ENCODE peak calls at places on chromosomes 2 and 18, in four cellular contexts. D is K562, G is HepG2, W is GM12891. E is an unnamed sample.

GRCh38 chr2:1887106-1887505 is 142.8 kb upstream of the PXDN start:
- DNase-seq in G (no peak), W (no peak), D (no peak), E (no peak)

GRCh38 chr2:74001781-74002514 is 17.2 kb downstream of the TET3 start:
- DNase-seq in G (no peak), D (no peak), W (no peak), E (no peak)

GRCh38 chr2:240919786-240920782 is 13.9 kb downstream of the CROCC2 start:
- DNase-seq in G (no peak), D (no peak), W (no peak), E (peak)

GRCh38 chr2:136863874-136864273 is 98.5 kb downstream of the THSD7B start:
- DNase-seq in G (no peak), W (no peak), D (no peak), E (no peak)

GRCh38 chr2:37323770-37324535 is 680 bp downstream of the PRKD3 start:
- DNase-seq in D (no peak), G (peak), W (peak), E (no peak)

GRCh38 chr2:181384923-181385322 is 72.3 kb upstream of the ITGA4 start:
- DNase-seq in D (no peak), G (no peak), W (no peak), E (no peak)

GRCh38 chr2:44549099-44549471 is 187.3 kb downstream of the CAMKMT start:
- DNase-seq in W (no peak), G (no peak), D (no peak), E (no peak)

GRCh38 chr2:3605013-3605961 is 10.4 kb downstream of the COLEC11 start:
- DNase-seq in G (peak), W (no peak), D (peak), E (no peak)

GRCh38 chr2:118221952-118222594 is 133.8 kb downstream of the INSIG2 start:
- DNase-seq in G (peak), D (peak), W (no peak), E (no peak)

GRCh38 chr2:17479875-17480274 is 38.4 kb downstream of the RAD51AP2 start:
- DNase-seq in D (no peak), G (peak), W (no peak), E (no peak)

GRCh38 chr18:12946549-12947354 is 1.1 kb upstream of the SEH1L start:
- DNase-seq in W (peak), D (peak), G (peak), E (no peak)

GRCh38 chr2:11807156-11808015 is 61.0 kb downstream of the LPIN1 start:
- DNase-seq in G (no peak), W (no peak), D (no peak), E (no peak)

GRCh38 chr2:204202253-204202652 is 265.7 kb downstream of the ICOS start:
- DNase-seq in D (no peak), G (no peak), W (no peak), E (no peak)

GRCh38 chr18:36762074-36762473 is 66.7 kb downstream of the TPGS2 start:
- DNase-seq in D (no peak), G (no peak), W (no peak), E (no peak)

GRCh38 chr2:129880971-129881370 is 98.5 kb upstream of the RAB6C start:
- DNase-seq in D (no peak), W (no peak), G (no peak), E (no peak)

GRCh38 chr2:167783266-167784070 is 463.9 kb downstream of the STK39 start:
- DNase-seq in G (no peak), W (no peak), D (no peak), E (no peak)

GRCh38 chr2:65381607-65382032 is 50.8 kb downstream of the SPRED2 start:
- DNase-seq in D (no peak), G (no peak), W (no peak), E (no peak)

GRCh38 chr2:53131416-53131815 is 636.2 kb upstream of the CHAC2 start:
- DNase-seq in D (no peak), G (no peak), W (no peak), E (no peak)

GRCh38 chr2:151907933-151908882 is 80.0 kb upstream of the ARL5A start:
- DNase-seq in W (no peak), G (no peak), D (no peak), E (no peak)

GRCh38 chr2:214389334-214389733 is 21.5 kb upstream of the VWC2L start:
- DNase-seq in G (no peak), D (no peak), W (no peak), E (no peak)

GRCh38 chr2:232464534-232464865 is 8.5 kb downstream of the ALPI start:
- DNase-seq in D (no peak), G (no peak), W (no peak), E (no peak)

GRCh38 chr2:145431181-145431951 is 911.4 kb upstream of the ZEB2 start:
- DNase-seq in W (no peak), G (peak), D (no peak), E (no peak)

GRCh38 chr18:13649397-13650252 is 76.7 kb downstream of the FAM210A start:
- DNase-seq in W (no peak), D (no peak), G (peak), E (no peak)

GRCh38 chr2:177673602-177674595 is 281.3 kb downstream of the AGPS start:
- DNase-seq in G (peak), D (no peak), W (no peak), E (no peak)

GRCh38 chr2:238459081-238459629 is 32.4 kb downstream of the ASB1 start:
- DNase-seq in W (no peak), G (no peak), D (no peak), E (no peak)

GRCh38 chr18:28432350-28432749 is 255.4 kb upstream of the CDH2 start:
- DNase-seq in D (no peak), W (no peak), G (no peak), E (no peak)

GRCh38 chr2:42072349-42073118 is 24.7 kb downstream of the PKDCC start:
- DNase-seq in G (peak), D (no peak), W (no peak), E (no peak)

GRCh38 chr2:234164499-234165409 is 114.3 kb downstream of the SPP2 start:
- DNase-seq in D (no peak), W (no peak), G (no peak), E (no peak)

GRCh38 chr2:96533292-96534073 is 3.1 kb upstream of the ARID5A start:
- DNase-seq in D (no peak), W (no peak), G (no peak), E (no peak)

GRCh38 chr18:13712400-13713131 is 13.8 kb downstream of the FAM210A start:
- DNase-seq in W (no peak), D (no peak), G (no peak), E (no peak)

GRCh38 chr2:102048465-102048864 is 56.7 kb downstream of the IL1R2 start:
- DNase-seq in D (no peak), G (no peak), W (no peak), E (no peak)

GRCh38 chr2:77149565-77149964 is 372.6 kb downstream of the LRRTM4 start:
- DNase-seq in W (no peak), D (no peak), G (no peak), E (no peak)

GRCh38 chr2:101124684-101125366 is 26.4 kb downstream of the TBC1D8 start:
- DNase-seq in W (no peak), G (peak), D (no peak), E (no peak)

GRCh38 chr2:45361666-45362065 is 249.4 kb downstream of the SRBD1 start:
- DNase-seq in G (no peak), D (no peak), W (no peak), E (no peak)

GRCh38 chr2:196295005-196295404 is 123.6 kb upstream of the STK17B start:
- DNase-seq in W (no peak), D (no peak), G (no peak), E (no peak)
- TF ChIP-seq TAF1 in W (no peak), D (no peak), G (no peak), E (no peak)

GRCh38 chr18:48920408-48921038 is 30.2 kb downstream of the SMAD7 start:
- DNase-seq in G (no peak), D (no peak), W (no peak), E (no peak)

GRCh38 chr18:48919547-48919946 is 31.2 kb downstream of the SMAD7 start:
- DNase-seq in D (no peak), G (no peak), W (no peak), E (no peak)

GRCh38 chr18:48918156-48918555 is 32.6 kb downstream of the SMAD7 start:
- DNase-seq in G (no peak), W (no peak), D (no peak), E (no peak)

GRCh38 chr18:48917579-48918101 is 33.1 kb downstream of the SMAD7 start:
- DNase-seq in W (no peak), G (no peak), D (peak), E (no peak)

DNA sequence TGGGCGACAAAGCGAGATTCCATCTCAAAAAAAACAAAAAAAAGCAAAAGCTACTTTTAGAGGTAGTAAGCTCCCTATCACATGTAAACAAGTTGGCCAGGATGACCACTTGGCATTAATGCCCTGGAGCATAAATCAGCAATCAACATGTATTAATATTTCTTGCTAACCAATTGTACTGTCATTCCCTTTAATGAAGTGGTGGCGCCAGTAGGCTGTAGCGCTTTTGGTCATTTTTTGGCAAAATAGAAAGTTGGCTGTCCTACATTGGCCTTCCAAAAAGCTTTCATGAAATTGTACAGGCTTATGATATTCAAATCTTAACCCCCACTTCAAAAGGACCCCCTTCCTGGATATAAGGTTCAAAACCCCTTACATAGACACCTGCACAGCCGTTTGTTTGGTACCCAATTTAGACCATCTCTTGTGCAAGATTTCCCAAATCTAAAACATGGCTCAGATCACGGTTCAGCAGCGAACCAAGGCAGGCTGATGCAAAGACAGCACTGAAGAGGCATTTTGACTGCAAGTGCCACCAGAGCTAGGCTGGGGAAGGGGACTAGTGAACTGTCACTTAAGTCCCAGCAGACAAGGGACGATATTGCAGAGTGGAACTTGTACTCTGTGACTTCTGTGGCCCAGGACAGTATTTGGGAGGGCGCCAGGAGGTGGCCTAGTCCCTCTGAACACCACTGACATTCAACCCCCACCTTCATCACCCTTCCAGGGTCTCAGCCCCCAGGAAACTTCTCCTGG is 31.9 kb downstream of the SMAD7 start:
- DNase-seq in W (no peak), D (no peak), G (no peak), E (no peak)
- TF ChIP-seq POLR2AphosphoS5 in W (no peak), D (no peak), G (no peak), E (peak)

GRCh38 chr2:174635015-174635593 is 37.5 kb upstream of the WIPF1 start:
- DNase-seq in W (no peak), G (no peak), D (no peak), E (no peak)

GRCh38 chr2:174633621-174633927 is 36.0 kb upstream of the WIPF1 start:
- DNase-seq in W (no peak), D (no peak), G (no peak), E (no peak)

GRCh38 chr2:174635747-174636399 is 38.3 kb upstream of the WIPF1 start:
- DNase-seq in W (no peak), G (no peak), D (no peak), E (no peak)

GRCh38 chr2:174632847-174633620 is 35.4 kb upstream of the WIPF1 start:
- DNase-seq in G (no peak), W (no peak), D (no peak), E (no peak)

DNA sequence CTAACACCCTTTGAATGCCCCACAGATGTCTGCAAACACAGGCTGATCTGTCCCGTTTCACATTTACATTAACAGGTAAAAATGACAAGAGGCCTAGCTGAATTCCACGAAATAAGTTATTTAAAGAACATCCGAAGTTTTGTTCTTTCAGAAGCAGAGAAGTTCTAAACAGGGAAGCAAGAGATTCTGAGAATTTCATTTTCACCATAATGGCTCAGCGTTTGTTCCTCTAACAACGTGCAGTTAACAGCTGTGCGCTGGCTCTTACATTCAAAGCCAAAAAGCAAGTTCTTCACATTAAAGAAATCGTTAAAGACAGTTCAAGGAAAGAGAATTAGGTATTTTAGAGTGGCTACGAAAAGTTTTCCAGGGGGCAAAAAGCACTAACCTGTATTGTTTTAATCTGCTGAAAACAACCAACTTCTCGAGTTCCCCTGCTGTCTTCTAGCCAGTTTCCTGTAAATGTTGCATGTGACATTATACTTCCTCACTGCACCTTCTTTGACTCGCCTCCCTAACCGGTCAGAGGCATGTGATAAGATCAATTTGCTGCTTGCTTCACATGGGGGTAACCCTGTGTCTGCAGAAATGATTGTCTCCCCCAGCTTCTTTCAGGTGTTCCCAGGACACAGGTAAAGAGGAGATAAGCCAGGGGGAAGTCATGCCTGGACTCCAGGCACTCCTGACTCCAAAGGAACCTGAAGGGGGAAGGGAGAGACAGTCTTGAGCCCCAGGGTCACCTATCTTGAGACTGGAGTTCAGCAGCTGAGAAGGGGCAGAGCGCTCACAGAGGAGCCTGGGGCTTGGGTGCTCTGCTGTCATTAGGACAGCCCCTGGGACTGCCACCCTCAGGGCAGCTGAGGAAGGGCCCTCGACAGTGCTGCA is 36.8 kb upstream of the WIPF1 start:
- DNase-seq in W (no peak), D (peak), G (no peak), E (peak)
- TF ChIP-seq POLR2A in W (peak), D (no peak), G (no peak), E (peak)

GRCh38 chr2:121475811-121476571 is 54.7 kb upstream of the RNU4ATAC start:
- DNase-seq in D (no peak), W (no peak), G (peak), E (no peak)

GRCh38 chr2:121480826-121481225 is 49.9 kb upstream of the RNU4ATAC start:
- DNase-seq in G (no peak), D (no peak), W (no peak), E (no peak)

GRCh38 chr2:121476714-121477113 is 54.0 kb upstream of the RNU4ATAC start:
- DNase-seq in G (no peak), D (no peak), W (no peak), E (no peak)

GRCh38 chr2:121479882-121480522 is 50.7 kb upstream of the RNU4ATAC start:
- DNase-seq in D (no peak), W (no peak), G (no peak), E (no peak)

DNA sequence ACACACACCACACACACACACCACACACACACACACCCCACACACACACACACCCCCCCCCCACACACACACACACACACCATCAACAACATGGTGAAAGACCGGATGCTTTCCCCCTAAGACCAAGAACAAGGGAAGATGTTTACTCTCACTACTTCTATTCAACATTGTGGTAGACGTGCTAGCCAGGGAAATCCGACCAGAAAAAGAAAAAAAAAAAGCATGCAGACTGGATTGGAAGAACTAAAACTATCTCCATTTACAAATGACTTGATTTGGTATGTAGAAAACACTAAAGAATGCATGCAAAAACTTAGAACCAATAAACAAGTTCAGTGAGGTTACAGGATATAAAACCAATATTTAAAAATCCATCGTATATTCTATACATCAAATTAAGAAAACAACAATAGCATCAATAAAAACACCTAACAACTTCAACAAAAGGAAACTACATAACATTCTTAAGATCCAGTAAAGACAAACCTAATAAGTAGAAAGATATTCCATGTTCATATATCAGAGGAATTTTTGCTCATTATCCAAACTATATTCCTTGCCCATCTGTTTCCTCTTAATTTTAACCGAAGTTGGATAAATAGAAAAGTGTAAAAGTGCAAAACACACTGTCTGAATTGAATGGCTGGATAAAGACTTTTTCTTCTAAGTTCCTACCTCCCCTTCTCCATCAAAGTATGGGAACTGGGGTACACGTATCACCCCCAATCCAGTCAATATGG is 51.5 kb upstream of the RNU4ATAC start:
- DNase-seq in W (no peak), G (no peak), D (no peak), E (no peak)
- TF ChIP-seq TAF1 in W (no peak), G (no peak), D (no peak), E (no peak)

GRCh38 chr2:201218780-201219179 is 35.8 kb downstream of the CASP10 start:
- DNase-seq in W (no peak), D (no peak), G (no peak), E (no peak)

GRCh38 chr2:201215963-201216362 is 33.0 kb downstream of the CASP10 start:
- DNase-seq in G (no peak), D (no peak), W (no peak), E (no peak)

GRCh38 chr2:201220102-201220570 is 37.2 kb downstream of the CASP10 start:
- DNase-seq in D (peak), G (no peak), W (no peak), E (no peak)

GRCh38 chr2:201216918-201217317 is 34.0 kb downstream of the CASP10 start:
- DNase-seq in D (no peak), G (no peak), W (no peak), E (no peak)

GRCh38 chr2:201219328-201220096 is 36.6 kb downstream of the CASP10 start:
- DNase-seq in W (no peak), D (no peak), G (no peak), E (no peak)
- TF ChIP-seq POLR2AphosphoS5 in W (no peak), D (no peak), G (no peak), E (no peak)

DNA sequence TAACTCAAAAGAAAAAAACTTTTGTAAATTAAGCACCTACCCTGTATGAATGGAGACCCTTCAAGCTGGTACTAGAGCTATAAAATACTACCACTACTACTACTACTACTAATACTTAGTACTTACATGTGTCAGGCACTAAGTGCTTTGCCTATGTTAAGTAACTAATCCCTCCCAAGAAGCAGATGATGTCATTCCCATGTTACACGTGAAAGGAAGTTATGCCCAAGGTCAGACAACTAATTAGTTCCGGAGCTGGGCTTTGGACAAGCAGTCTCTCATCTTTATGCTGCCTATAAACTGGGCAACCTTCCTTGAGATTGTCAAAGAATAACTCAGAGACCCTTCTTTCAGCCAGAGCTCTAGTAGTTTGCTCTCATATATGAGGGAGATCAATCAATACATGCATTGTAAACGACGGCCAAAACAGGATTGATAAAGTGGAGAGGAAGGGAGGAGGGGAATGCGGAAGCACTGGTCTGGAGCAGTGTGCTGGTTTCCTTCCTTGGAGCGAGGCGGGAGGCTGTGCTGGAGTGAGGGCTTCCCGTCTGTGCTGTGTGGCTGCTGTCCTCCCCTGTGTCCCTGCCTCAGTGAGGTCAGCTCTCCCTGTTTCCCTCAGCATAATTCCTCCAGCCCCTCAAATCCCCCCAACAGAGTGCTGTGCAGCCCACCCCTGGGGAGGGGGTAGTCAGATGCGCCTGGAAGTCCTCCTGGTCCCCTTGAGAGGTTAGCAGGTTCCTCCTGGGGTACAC is 13.7 kb upstream of the ATP6V1B1 start:
- DNase-seq in W (no peak), D (no peak), G (peak), E (no peak)
- TF ChIP-seq POLR2A in W (no peak), D (no peak), G (no peak), E (no peak)